ENCODE peak calls at places on chromosomes 11 and 22, in eight cellular contexts. D is C1 segment of cervical spinal cord; P is ELF-1; N is fibroblast of lung; H is AG04449; E is memory B cell; A is fibroblast of mammary gland; Z is CD4-positive, alpha-beta T cell. O is an unnamed sample.

GRCh38 chr22:22030493-22031182 is 48.1 kb upstream of the TOP3B start:
- DNase-seq in D (no peak), P (no peak), N (peak), H (no peak), E (peak), A (no peak), Z (no peak), O (peak)

GRCh38 chr11:117900144-117900651 is 23.7 kb upstream of the FXYD6 start:
- DNase-seq in D (no peak), P (no peak), N (no peak), H (no peak), E (peak), A (no peak), Z (no peak), O (peak)

GRCh38 chr11:27388869-27389268 is 25.9 kb upstream of the CCDC34 start:
- DNase-seq in D (no peak), P (no peak), N (no peak), H (no peak), E (no peak), A (no peak), Z (no peak), O (no peak)

GRCh38 chr11:32562839-32563599 is 20.6 kb upstream of the EIF3M start:
- DNase-seq in D (no peak), P (no peak), N (peak), H (no peak), E (no peak), A (no peak), Z (no peak), O (no peak)

GRCh38 chr22:50704510-50705218 is 32.0 kb downstream of the SHANK3 start:
- DNase-seq in D (no peak), P (no peak), N (no peak), H (no peak), E (no peak), A (no peak), Z (no peak), O (no peak)

GRCh38 chr11:121722431-121723256 is 269.9 kb upstream of the SORL1-AS1 start:
- DNase-seq in D (peak), P (peak), N (peak), H (no peak), E (no peak), A (peak), Z (no peak), O (no peak)

GRCh38 chr22:32103648-32104326 is 55.3 kb downstream of the C22orf42 start:
- DNase-seq in D (no peak), P (no peak), N (peak), H (no peak), E (no peak), A (peak), Z (no peak), O (peak)

GRCh38 chr11:126246636-126247035 is 22.1 kb downstream of the SRPRA start:
- DNase-seq in D (no peak), P (no peak), N (no peak), H (no peak), E (no peak), A (no peak), Z (no peak), O (no peak)

GRCh38 chr11:123481647-123482046 is 51.6 kb downstream of the GRAMD1B start:
- DNase-seq in D (no peak), P (no peak), N (no peak), H (no peak), E (no peak), A (no peak), Z (no peak), O (peak)